ENCODE peak calls at places on chromosomes 16 and 17, in five cellular contexts. One of them, this sample, is unnamed.

GRCh38 chr17:74512624-74513084 is 18.6 kb downstream of the CD300LB start:
- DNase-seq in globus pallidus: no peak
- DNase-seq in H54: no peak
- DNase-seq in B cell: peak; percentile 63
- DNase-seq in epithelial cell of esophagus: no peak
- DNase-seq in this sample: no peak

GRCh38 chr17:8057691-8058114 is 18.8 kb downstream of the ALOX15B start:
- DNase-seq in H54: peak; percentile 75
- DNase-seq in B cell: peak; percentile 63
- DNase-seq in globus pallidus: peak; percentile 69
- DNase-seq in epithelial cell of esophagus: peak; percentile 83
- DNase-seq in this sample: no peak

GRCh38 chr17:49414271-49414621 is 436 bp downstream of the PHB1 start:
- DNase-seq in globus pallidus: no peak
- DNase-seq in H54: no peak
- DNase-seq in B cell: no peak
- DNase-seq in epithelial cell of esophagus: peak; percentile 13
- DNase-seq in this sample: no peak

GRCh38 chr17:79036609-79037008 is 12.6 kb downstream of the C1QTNF1 start:
- DNase-seq in globus pallidus: no peak
- DNase-seq in H54: peak; percentile 90
- DNase-seq in epithelial cell of esophagus: peak; percentile 83
- DNase-seq in B cell: no peak
- DNase-seq in this sample: no peak

GRCh38 chr16:86523166-86523740 is 12.9 kb downstream of the FOXF1 start:
- DNase-seq in globus pallidus: no peak
- DNase-seq in epithelial cell of esophagus: no peak
- DNase-seq in B cell: no peak
- DNase-seq in H54: no peak
- DNase-seq in this sample: no peak

GRCh38 chr17:6508519-6509294 is 47.6 kb downstream of the PITPNM3 start:
- DNase-seq in epithelial cell of esophagus: no peak
- DNase-seq in B cell: no peak
- DNase-seq in globus pallidus: no peak
- DNase-seq in H54: no peak
- DNase-seq in this sample: no peak

GRCh38 chr17:30905742-30906100 is 317 bp downstream of the TEFM start:
- DNase-seq in globus pallidus: no peak
- DNase-seq in B cell: no peak
- DNase-seq in H54: no peak
- DNase-seq in epithelial cell of esophagus: no peak
- DNase-seq in this sample: no peak

GRCh38 chr17:17564896-17565295 is 26.6 kb downstream of the PEMT start:
- DNase-seq in B cell: no peak
- DNase-seq in globus pallidus: no peak
- DNase-seq in H54: no peak
- DNase-seq in epithelial cell of esophagus: no peak
- DNase-seq in this sample: no peak

GRCh38 chr17:57572062-57572461 is 173.0 kb downstream of the CCDC182 start:
- DNase-seq in H54: no peak
- DNase-seq in epithelial cell of esophagus: peak; percentile 4
- DNase-seq in globus pallidus: no peak
- DNase-seq in B cell: no peak
- DNase-seq in this sample: no peak

GRCh38 chr17:80284631-80285030 is 24.0 kb downstream of the RNF213 start:
- DNase-seq in globus pallidus: no peak
- DNase-seq in epithelial cell of esophagus: no peak
- DNase-seq in B cell: no peak
- DNase-seq in H54: no peak
- DNase-seq in this sample: no peak

GRCh38 chr17:79842136-79842655 is 3.0 kb upstream of the CBX4 start:
- DNase-seq in H54: no peak
- DNase-seq in epithelial cell of esophagus: no peak
- DNase-seq in B cell: no peak
- DNase-seq in globus pallidus: no peak
- DNase-seq in this sample: no peak

GRCh38 chr16:87201052-87201451 is 116.1 kb downstream of the C16orf95 start:
- DNase-seq in B cell: peak; percentile 11
- DNase-seq in epithelial cell of esophagus: peak; percentile 59
- DNase-seq in globus pallidus: no peak
- DNase-seq in H54: peak; percentile 80
- DNase-seq in this sample: peak; percentile 71

GRCh38 chr16:29940656-29941055 is 14.6 kb upstream of the KCTD13 start:
- DNase-seq in globus pallidus: no peak
- DNase-seq in H54: no peak
- DNase-seq in epithelial cell of esophagus: no peak
- DNase-seq in B cell: no peak
- DNase-seq in this sample: no peak

GRCh38 chr16:12500771-12501170 is 302.9 kb downstream of the CPPED1 start:
- DNase-seq in H54: no peak
- DNase-seq in globus pallidus: no peak
- DNase-seq in epithelial cell of esophagus: peak; percentile 16
- DNase-seq in B cell: no peak
- DNase-seq in this sample: peak; percentile 32

GRCh38 chr16:80997139-80997798 is 9.4 kb downstream of the CMC2 start:
- DNase-seq in H54: no peak
- DNase-seq in epithelial cell of esophagus: no peak
- DNase-seq in globus pallidus: no peak
- DNase-seq in B cell: no peak
- DNase-seq in this sample: no peak

GRCh38 chr16:26456074-26456473 is 610.7 kb upstream of the C16orf82 start:
- DNase-seq in B cell: no peak
- DNase-seq in globus pallidus: no peak
- DNase-seq in epithelial cell of esophagus: no peak
- DNase-seq in H54: no peak
- DNase-seq in this sample: no peak

GRCh38 chr16:17403859-17404545 is 66.8 kb downstream of the XYLT1 start:
- DNase-seq in globus pallidus: peak; percentile 53
- DNase-seq in H54: no peak
- DNase-seq in B cell: no peak
- DNase-seq in epithelial cell of esophagus: no peak
- DNase-seq in this sample: no peak

This sample was measured in heart left ventricle.